ENCODE peak calls at places on chromosomes 1 and 21, in five cellular contexts. G is neuronal stem cell, F is mesenchymal stem cell, R is H9, L is mesendoderm. J is an unnamed sample.

GRCh38 chr1:233738850-233739249 is 124.9 kb downstream of the KCNK1 start:
- DNase-seq in G (no peak), F (no peak), L (peak), R (peak), J (no peak)

GRCh38 chr1:223714849-223715709 is 2.7 kb downstream of the CAPN2 start:
- DNase-seq in F (peak), L (peak), G (no peak), R (no peak), J (peak)

GRCh38 chr21:41642399-41642798 is 124.5 kb downstream of the RIPK4 start:
- DNase-seq in R (no peak), G (no peak), F (no peak), L (no peak), J (peak)

GRCh38 chr1:7384121-7384520 is 387.0 kb upstream of the VAMP3 start:
- DNase-seq in G (no peak), L (no peak), F (no peak), R (peak), J (no peak)

GRCh38 chr1:235018720-235019444 is 109.8 kb downstream of the TOMM20 start:
- DNase-seq in R (no peak), F (no peak), L (no peak), G (no peak), J (no peak)

GRCh38 chr1:201020647-201021332 is 2.7 kb downstream of the KIF21B start:
- DNase-seq in R (peak), F (peak), L (peak), G (peak), J (no peak)

GRCh38 chr1:109395602-109396512 is 1.9 kb downstream of the SORT1 start:
- DNase-seq in F (peak), R (no peak), L (peak), G (no peak), J (peak)

GRCh38 chr1:33099290-33100118 is 18.6 kb downstream of the AZIN2 start:
- DNase-seq in L (peak), R (peak), F (peak), G (no peak), J (peak)

GRCh38 chr1:206953626-206954025 is 7.4 kb upstream of the PIGR start:
- DNase-seq in L (no peak), F (no peak), R (no peak), G (no peak), J (no peak)

GRCh38 chr1:81689531-81689941 is 111.2 kb upstream of the ADGRL2 start:
- DNase-seq in L (peak), G (no peak), F (peak), R (no peak), J (peak)

GRCh38 chr1:218474089-218474488 is 129.0 kb downstream of the TGFB2 start:
- DNase-seq in G (no peak), L (no peak), R (no peak), F (no peak), J (no peak)

GRCh38 chr1:218475275-218475674 is 130.1 kb downstream of the TGFB2 start:
- DNase-seq in G (no peak), F (no peak), L (no peak), R (no peak), J (peak)

GRCh38 chr1:218473527-218473926 is 128.4 kb downstream of the TGFB2 start:
- DNase-seq in R (no peak), G (no peak), L (peak), F (peak), J (peak)

GRCh38 chr1:218475699-218476098 is 130.6 kb downstream of the TGFB2 start:
- DNase-seq in R (no peak), G (no peak), L (no peak), F (no peak), J (no peak)

DNA sequence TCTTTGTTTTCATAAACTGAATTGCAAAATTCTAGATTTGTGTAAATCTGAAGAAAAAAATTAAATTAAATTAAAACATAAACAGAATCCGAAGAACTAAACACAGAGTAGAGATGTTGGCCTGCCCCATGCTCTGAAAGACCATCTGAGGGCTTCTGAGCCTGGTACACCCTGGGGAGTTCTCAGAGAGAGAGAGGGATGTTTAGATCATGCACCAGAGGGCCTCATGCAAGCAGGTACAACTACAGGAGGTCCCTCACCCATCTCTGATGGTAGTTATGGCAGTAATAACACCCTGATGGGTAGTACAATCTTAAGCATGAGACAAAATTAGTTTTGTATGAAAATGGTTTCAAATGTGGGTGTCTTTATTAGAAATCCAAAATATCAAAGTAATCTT is 127.7 kb downstream of the TGFB2 start:
- DNase-seq in F (no peak), G (no peak), L (no peak), R (no peak), J (no peak)
- H3K4ac ChIP-seq in F (no peak), G (no peak), L (no peak), R (no peak), J (no peak)

GRCh38 chr1:83769072-83769471 is 229.9 kb downstream of the TTLL7 start:
- DNase-seq in R (no peak), F (no peak), G (no peak), L (no peak), J (no peak)
- H3K4ac ChIP-seq in R (no peak), F (no peak), G (no peak), L (no peak), J (no peak)

GRCh38 chr1:93567255-93567918 is 114.2 kb downstream of the BCAR3 start:
- DNase-seq in G (no peak), F (peak), R (no peak), L (peak), J (peak)
- H3K4ac ChIP-seq in G (no peak), F (no peak), R (no peak), L (no peak), J (peak)

DNA sequence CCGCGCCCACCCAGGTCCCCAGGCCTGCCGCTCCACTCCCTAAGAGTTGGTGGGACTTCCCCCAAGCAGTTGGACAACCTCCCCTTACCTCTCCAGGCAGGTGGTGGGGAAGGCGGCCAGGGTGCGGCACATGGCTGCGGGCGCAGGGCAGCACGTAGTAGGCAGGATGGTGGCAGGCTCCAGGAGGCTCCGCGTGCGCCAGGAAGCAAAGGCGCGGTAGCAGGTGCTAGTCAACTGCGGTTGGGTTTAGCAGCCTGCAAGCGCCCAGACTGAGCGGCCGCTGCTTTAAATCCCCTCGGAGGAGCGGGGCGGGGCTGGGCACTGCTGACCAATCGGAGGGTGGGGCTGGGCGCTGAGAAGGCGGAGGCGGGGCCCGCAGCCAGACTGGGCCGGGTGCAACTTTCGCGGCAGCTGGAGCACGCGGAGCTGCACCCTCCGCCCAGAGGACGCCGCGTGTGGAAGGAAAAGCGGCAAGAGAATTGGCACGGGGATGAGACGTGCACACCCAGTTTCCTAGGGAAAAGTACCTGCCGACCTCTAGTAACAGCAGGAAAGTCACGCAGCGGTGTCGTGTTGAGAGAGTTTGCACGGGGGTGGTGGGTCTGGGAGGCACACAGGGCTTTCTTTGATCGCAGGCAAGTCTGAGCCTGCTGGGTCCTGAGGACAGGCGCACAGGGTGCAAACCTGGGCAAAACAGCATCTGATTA is at the start of gene RGS16:
- DNase-seq in L (peak), G (peak), R (peak), F (peak), J (peak)
- H3K4ac ChIP-seq in L (peak), G (no peak), R (no peak), F (no peak), J (no peak)

DNA sequence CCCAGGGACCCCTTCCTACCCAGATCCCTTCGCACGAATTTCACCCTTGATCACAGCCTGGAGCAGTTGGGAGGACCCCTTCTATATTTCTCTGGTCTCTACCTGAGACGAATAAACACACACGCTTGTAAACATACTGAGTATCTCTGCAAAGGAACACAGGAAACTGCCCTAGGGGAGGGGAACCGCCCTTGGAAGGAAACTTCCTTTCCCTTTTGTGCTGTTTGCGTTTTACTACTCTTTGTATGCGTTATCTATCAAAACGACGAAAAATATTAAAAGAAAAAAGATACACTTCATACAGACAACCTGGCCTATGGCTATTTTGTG is 753 bp downstream of the NECAP2 start:
- DNase-seq in F (no peak), R (no peak), L (peak), G (no peak), J (no peak)
- H3K4ac ChIP-seq in F (peak), R (no peak), L (no peak), G (no peak), J (peak)

DNA sequence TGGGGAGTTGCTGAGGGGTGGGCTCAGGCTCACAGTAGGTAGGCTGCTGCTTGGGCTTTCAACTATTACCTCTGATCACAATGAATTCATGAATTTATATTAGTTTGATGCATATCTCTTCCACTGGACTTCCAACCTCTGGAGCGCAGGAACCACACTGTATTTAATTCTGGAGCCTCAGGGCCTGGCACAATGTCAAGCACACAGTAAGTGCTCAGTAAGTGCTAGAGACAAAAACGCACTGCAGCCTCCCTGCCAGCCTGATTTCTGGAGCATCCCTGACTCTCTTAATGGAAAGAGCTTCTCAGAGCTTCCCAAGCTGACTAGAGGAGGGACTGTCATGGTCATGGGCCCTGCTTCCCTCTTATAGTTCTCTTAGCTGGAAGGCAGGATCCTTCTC is 33.8 kb downstream of the NUAK2 start:
- DNase-seq in G (no peak), L (no peak), R (no peak), F (no peak), J (no peak)
- H3K4ac ChIP-seq in G (no peak), L (peak), R (no peak), F (peak), J (peak)

GRCh38 chr1:93001893-93002292 is 40.6 kb upstream of the DIPK1A start:
- DNase-seq in R (no peak), L (peak), G (no peak), F (no peak), J (no peak)

GRCh38 chr1:92996131-92996463 is 34.8 kb upstream of the DIPK1A start:
- DNase-seq in L (no peak), G (no peak), R (no peak), F (no peak), J (no peak)

GRCh38 chr1:93000751-93001175 is 39.5 kb upstream of the DIPK1A start:
- DNase-seq in L (peak), F (no peak), G (no peak), R (no peak), J (no peak)

GRCh38 chr1:93000291-93000690 is 39.0 kb upstream of the DIPK1A start:
- DNase-seq in G (no peak), F (no peak), L (peak), R (peak), J (no peak)

DNA sequence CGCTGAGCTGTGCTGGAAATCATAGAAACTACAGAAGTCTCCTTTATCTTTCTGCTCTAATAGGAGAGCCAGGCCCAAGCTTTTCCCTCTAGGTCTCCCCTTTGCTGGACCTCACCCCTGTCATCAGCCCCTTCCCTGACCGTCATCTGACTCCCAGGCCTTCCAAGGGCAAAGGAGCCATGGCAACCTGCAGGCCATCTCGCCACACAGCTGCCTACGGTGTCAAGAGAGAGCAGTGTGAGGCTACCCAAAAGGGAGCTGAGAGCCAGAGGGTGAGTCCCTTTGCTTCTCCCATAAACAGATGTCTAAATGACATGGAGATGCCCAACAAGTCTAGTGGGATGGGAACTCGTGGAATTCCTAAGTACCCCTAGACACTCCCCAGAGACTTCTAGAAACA is 37.6 kb upstream of the DIPK1A start:
- DNase-seq in R (no peak), F (no peak), L (no peak), G (no peak), J (no peak)
- H3K4ac ChIP-seq in R (no peak), F (no peak), L (no peak), G (no peak), J (no peak)

DNA sequence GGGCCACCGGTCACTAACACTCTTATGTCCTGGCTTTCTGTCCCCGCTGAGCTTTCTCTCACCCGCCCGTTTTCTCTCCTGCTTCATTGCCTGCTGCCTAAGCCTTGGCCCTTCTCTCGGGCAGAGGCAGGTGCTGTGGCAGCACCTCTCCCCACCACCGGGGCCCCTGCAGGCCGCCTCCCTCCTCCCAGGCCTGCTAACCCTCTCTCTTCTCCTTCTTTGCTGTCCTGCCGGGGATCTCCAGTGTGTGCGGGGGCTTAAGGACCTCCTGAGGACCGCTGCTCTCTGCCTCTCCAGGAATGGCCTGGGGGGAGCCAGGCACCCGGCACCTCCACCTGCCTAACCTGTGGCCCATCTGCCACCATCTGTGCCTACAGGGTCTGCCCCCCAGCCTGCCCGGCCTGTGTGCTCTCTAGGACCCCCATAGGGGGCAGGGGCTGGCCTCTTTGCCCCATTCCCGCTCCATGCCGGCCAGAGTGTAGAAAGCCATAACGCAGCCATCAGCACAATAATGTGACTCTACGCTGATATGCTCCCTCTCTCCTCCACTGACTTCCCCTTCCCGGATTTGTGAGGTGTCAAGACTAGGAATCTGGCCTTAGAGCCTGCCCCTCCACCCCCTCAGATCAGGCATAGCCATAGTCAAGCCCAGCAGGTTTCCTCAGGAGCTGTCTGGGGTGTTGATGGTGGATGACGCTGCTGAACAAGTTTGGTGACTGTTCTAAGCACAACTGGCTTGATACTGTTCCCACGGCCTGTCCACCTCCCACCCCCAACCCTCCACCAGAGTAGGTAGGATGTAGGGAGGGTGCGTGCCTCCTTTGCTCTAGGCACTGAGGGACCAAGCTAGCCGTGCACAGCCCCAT is 6.1 kb upstream of the SFN start:
- DNase-seq in R (no peak), G (no peak), F (no peak), L (peak), J (no peak)
- H3K4ac ChIP-seq in R (no peak), G (no peak), F (no peak), L (no peak), J (no peak)

J was measured in IMR-90.